ENCODE peak calls at places on chromosome 10, in four cellular contexts. K is small intestine, W is upper lobe of left lung, H is PC-3. P is an unnamed sample.

GRCh38 chr10:59433720-59434428 is 71.5 kb upstream of the FAM13C start:
- DNase-seq in K (no peak), W (no peak), H (peak; percentile 42), P (no peak)

GRCh38 chr10:43202224-43202656 is 64.0 kb downstream of the CSGALNACT2 start:
- DNase-seq in H (no peak), W (peak; percentile 32), K (peak; percentile 43), P (peak; percentile 61)

GRCh38 chr10:23016636-23017035 is 78.7 kb upstream of the MSRB2 start:
- DNase-seq in H (no peak), K (no peak), W (no peak), P (no peak)

GRCh38 chr10:132058111-132058745 is 7.5 kb upstream of the JAKMIP3 start:
- DNase-seq in K (no peak), H (peak; percentile 4), W (no peak), P (no peak)

GRCh38 chr10:26696786-26697162 is 727 bp upstream of the PDSS1 start:
- DNase-seq in W (no peak), K (peak; percentile 96), H (peak; percentile 31), P (peak; percentile 10)

GRCh38 chr10:90319188-90319914 is 538.5 kb downstream of the HTR7 start:
- DNase-seq in K (peak; percentile 72), H (peak; percentile 96), W (no peak), P (no peak)

GRCh38 chr10:72316748-72317435 is 37.8 kb downstream of the DNAJB12 start:
- DNase-seq in H (no peak), K (peak; percentile 77), W (peak; percentile 77), P (no peak)

GRCh38 chr10:130040351-130040750 is 70.3 kb downstream of the C10orf143 start:
- DNase-seq in H (no peak), W (peak; percentile 9), K (no peak), P (no peak)

GRCh38 chr10:93437000-93437945 is 44.9 kb downstream of the MYOF start:
- DNase-seq in K (no peak), W (peak; percentile 87), H (peak; percentile 91), P (peak; percentile 72)

GRCh38 chr10:92839191-92840085 is 8.9 kb upstream of the EXOC6 start:
- DNase-seq in W (peak; percentile 56), H (no peak), K (peak; percentile 18), P (peak; percentile 68)

GRCh38 chr10:72764151-72764550 is 72.2 kb downstream of the MCU start:
- DNase-seq in W (no peak), K (no peak), H (peak; percentile 87), P (no peak)

GRCh38 chr10:117353700-117354099 is 21.5 kb downstream of the PDZD8 start:
- DNase-seq in K (no peak), H (no peak), W (no peak), P (no peak)
- H3K4me1 ChIP-seq in K (peaks cover 14% of the 10 kb centered on the region), H (no peaks in the 10 kb centered on the region), W (peaks cover 18% of the 10 kb centered on the region), P (no peaks in the 10 kb centered on the region)

GRCh38 chr10:32376027-32376426 is 29.1 kb upstream of the EPC1 start:
- DNase-seq in W (no peak), K (no peak), H (no peak), P (no peak)

GRCh38 chr10:32378371-32379301 is 31.7 kb upstream of the EPC1 start:
- DNase-seq in W (peak; percentile 98), H (peak; percentile 96), K (peak; percentile 94), P (peak; percentile 85)

GRCh38 chr10:32376780-32377179 is 29.8 kb upstream of the EPC1 start:
- DNase-seq in K (no peak), W (no peak), H (no peak), P (no peak)

GRCh38 chr10:32379314-32379949 is 32.5 kb upstream of the EPC1 start:
- DNase-seq in W (no peak), K (peak; percentile 31), H (peak; percentile 93), P (no peak)

GRCh38 chr10:32377458-32378370 is 30.8 kb upstream of the EPC1 start:
- DNase-seq in K (peak; percentile 63), H (peak; percentile 59), W (no peak), P (no peak)
- H3K27ac ChIP-seq in K (peak overlapping the region; percentile 50), H (no peak overlapping the region), W (peak overlapping the region; percentile 85), P (peak overlapping the region; percentile 63)

DNA sequence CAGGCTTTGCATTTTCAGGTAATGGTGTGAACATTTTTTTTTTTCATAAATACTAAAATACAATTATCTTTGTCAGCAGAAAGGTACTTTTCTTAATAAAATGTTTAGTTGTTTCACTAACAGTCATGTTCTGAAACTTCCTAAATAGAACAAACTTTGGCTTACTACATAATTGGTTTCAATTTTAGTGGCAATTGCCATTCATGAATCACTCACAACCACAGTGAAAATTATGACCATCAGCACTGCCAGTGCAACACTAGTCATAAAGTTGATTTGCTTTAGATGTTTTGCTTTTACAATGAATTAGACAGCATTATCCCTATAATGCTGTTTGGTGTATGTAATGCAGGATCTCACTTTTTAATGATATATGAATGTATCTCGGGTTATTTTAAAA is 297.6 kb upstream of the PLXDC2 start:
- DNase-seq in H (no peak), W (no peak), K (no peak), P (no peak)
- H3K4me1 ChIP-seq in H (no peaks in the 10 kb centered on the region), W (no peaks in the 10 kb centered on the region), K (no peaks in the 10 kb centered on the region), P (no peaks in the 10 kb centered on the region)

DNA sequence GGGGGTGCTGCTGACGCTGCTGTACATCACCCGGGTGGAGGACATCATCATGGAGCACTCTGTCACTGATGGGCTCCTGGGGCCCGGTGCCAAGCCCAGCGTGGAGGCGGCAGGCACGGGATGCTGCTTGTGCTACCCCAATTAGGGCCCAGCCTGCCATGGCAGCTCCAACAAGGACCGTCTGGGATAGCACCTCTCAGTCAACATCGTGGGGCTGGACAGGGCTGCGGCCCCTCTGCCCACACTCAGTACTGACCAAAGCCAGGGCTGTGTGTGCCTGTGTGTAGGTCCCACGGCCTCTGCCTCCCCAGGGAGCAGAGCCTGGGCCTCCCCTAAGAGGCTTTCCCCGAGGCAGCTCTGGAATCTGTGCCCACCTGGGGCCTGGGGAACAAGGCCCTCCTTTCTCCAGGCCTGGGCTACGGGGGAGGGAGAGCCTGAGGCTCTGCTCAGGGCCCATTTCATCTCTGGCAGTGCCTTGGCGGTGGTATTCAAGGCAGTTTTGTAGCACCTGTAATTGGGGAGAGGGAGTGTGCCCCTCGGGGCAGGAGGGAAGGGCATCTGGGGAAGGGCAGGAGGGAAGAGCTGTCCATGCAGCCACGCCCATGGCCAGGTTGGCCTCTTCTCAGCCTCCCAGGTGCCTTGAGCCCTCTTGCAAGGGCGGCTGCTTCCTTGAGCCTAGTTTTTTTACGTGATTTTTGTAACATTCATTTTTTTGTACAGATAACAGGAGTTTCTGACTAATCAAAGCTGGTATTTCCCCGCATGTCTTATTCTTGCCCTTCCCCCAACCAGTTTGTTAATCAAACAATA is 55.8 kb downstream of the TSPAN15 start:
- DNase-seq in W (no peak), K (peak; percentile 21), H (peak; percentile 85), P (no peak)
- H3K27ac ChIP-seq in W (peak overlapping the region; percentile 79), K (no peak overlapping the region), H (peak overlapping the region; percentile 78), P (no peak overlapping the region)

DNA sequence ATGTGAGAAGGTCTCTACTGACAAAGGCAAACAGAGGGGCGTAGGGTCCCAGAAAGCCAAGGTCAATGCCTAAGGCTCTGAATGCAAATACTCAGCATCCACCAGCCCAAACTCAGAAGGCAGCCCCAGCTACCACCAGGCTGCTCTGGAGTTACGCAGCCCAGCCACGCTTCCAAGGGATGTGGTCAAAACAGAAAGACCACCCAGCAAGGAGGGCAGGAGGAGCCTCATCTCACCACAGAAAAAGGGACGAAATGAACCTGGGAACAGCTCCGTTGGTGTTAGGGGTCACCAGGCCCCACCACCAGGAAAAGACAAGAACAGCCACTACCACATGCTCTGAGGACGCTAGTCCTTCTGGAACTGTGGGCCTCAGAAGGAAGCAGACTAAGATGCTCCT is 65.1 kb downstream of the CTBP2 start:
- DNase-seq in W (no peak), H (no peak), K (no peak), P (no peak)
- H3K4me1 ChIP-seq in W (peaks cover 52% of the 10 kb centered on the region), H (no peaks in the 10 kb centered on the region), K (peaks cover 5% of the 10 kb centered on the region), P (peaks cover 43% of the 10 kb centered on the region)

GRCh38 chr10:110818311-110819257 is 53.1 kb upstream of the PDCD4 start:
- DNase-seq in W (peak; percentile 78), K (peak; percentile 80), H (peak; percentile 60), P (no peak)
- H3K27ac ChIP-seq in W (peak overlapping the region; percentile 44), K (peak overlapping the region; percentile 6), H (no peak overlapping the region), P (peak overlapping the region; percentile 91)

DNA sequence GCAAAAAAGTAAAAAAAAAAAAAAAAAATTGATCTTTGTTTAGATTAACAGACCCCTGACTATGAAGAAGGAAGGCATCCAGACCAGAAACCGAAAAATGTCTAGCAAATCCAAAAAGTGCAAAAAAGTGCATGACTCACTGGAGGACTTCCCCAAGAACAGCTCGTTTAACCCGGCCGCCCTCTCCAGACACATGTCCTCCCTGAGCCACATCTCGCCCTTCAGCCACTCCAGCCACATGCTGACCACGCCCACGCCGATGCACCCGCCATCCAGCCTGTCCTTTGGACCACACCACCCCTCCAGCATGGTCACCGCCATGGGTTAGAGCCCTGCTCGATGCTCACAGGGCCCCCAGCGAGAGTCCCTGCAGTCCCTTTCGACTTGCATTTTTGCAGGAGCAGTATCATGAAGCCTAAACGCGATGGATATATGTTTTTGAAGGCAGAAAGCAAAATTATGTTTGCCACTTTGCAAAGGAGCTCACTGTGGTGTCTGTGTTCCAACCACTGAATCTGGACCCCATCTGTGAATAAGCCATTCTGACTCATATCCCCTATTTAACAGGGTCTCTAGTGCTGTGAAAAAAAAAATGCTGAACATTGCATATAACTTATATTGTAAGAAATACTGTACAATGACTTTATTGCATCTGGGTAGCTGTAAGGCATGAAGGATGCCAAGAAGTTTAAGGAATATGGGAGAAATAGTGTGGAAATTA is 19.4 kb downstream of the GATA3 start:
- DNase-seq in K (no peak), H (no peak), W (no peak), P (no peak)
- H3K4me1 ChIP-seq in K (no peaks in the 10 kb centered on the region), H (no peaks in the 10 kb centered on the region), W (no peaks in the 10 kb centered on the region), P (no peaks in the 10 kb centered on the region)